ENCODE peak calls at places on chromosomes 6 and 20, in four cellular contexts. O is H54, S is GM12892, I is stomach. T is an unnamed sample.

GRCh38 chr6:118660218-118660569 is 8.8 kb upstream of the CEP85L start:
- DNase-seq in O (no peak), S (no peak), I (no peak), T (no peak)

GRCh38 chr6:1619666-1620503 is 10.2 kb downstream of the FOXC1 start:
- DNase-seq in O (no peak), S (no peak), I (no peak), T (no peak)

GRCh38 chr20:47350181-47350550 is 6.3 kb downstream of the ZMYND8 start:
- DNase-seq in O (no peak), S (no peak), I (no peak), T (no peak)

GRCh38 chr20:41643504-41643938 is 25.3 kb upstream of the CHD6 start:
- DNase-seq in O (peak), S (no peak), I (peak), T (no peak)

GRCh38 chr6:3356056-3356823 is 97.5 kb downstream of the PSMG4 start:
- DNase-seq in O (peak), S (peak), I (peak), T (peak)

GRCh38 chr20:19257201-19257600 is 44.8 kb downstream of the SLC24A3 start:
- DNase-seq in O (no peak), S (no peak), I (no peak), T (no peak)

GRCh38 chr6:111551521-111552231 is 54.0 kb downstream of the TRAF3IP2 start:
- DNase-seq in O (no peak), S (no peak), I (peak), T (no peak)

GRCh38 chr20:24701027-24701426 is 231.6 kb downstream of the SYNDIG1 start:
- DNase-seq in O (no peak), S (no peak), I (no peak), T (no peak)

GRCh38 chr6:106564476-106564875 is 64.8 kb downstream of the RTN4IP1 start:
- DNase-seq in O (no peak), S (no peak), I (no peak), T (no peak)

GRCh38 chr20:8414611-8415274 is 282.7 kb downstream of the PLCB1 start:
- DNase-seq in O (no peak), S (no peak), I (no peak), T (no peak)

GRCh38 chr6:52049252-52050050 is 38.0 kb downstream of the PKHD1 start:
- DNase-seq in O (peak), S (no peak), I (no peak), T (no peak)

GRCh38 chr6:11865926-11866325 is 87.3 kb upstream of the ADTRP start:
- DNase-seq in O (peak), S (no peak), I (no peak), T (no peak)

GRCh38 chr6:14776307-14776706 is 469.6 kb upstream of the JARID2 start:
- DNase-seq in O (no peak), S (no peak), I (no peak), T (no peak)

GRCh38 chr6:31737315-31738047 is 1.2 kb upstream of the CLIC1 start:
- DNase-seq in O (no peak), S (no peak), I (no peak), T (no peak)

GRCh38 chr6:169723200-169723909 is 945 bp downstream of the PHF10 start:
- DNase-seq in O (no peak), S (peak), I (peak), T (no peak)
- TF ChIP-seq POLR2A in O (no peak), S (no peak), I (no peak), T (peak)

DNA sequence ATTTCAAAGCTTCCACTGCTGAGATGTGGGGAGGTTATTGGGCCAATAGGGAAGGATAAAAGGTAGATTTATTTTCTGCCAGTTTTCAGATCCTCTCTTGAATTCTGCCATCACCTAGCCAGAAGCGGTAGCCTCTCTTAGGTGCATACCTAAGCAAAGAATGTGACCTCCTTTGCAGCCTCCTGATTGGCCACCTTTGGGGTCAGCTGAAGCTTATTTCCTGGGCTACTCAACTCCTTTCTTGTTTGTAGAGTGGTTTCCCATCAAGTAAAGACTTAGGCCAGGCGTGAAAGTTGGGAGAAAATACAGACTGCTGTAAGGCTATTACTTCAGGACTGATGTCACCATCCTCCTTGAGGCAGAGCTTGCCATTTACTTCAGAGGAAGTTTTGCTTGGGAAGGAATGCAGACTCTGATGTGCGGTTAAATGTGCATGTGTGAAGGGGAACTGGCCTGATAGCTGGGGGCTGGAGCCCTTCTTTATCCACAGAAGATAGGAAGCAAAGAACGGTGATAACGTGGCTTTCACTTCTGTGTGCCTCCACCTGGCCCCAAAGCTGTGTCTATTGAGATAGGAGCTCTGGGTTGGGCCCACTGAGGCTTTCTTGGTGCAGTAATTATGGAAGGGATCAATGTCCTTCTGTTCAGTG is 70.1 kb downstream of the TRMT11 start:
- DNase-seq in O (no peak), S (no peak), I (no peak), T (no peak)
- TF ChIP-seq POLR2A in O (no peak), S (no peak), I (no peak), T (no peak)

DNA sequence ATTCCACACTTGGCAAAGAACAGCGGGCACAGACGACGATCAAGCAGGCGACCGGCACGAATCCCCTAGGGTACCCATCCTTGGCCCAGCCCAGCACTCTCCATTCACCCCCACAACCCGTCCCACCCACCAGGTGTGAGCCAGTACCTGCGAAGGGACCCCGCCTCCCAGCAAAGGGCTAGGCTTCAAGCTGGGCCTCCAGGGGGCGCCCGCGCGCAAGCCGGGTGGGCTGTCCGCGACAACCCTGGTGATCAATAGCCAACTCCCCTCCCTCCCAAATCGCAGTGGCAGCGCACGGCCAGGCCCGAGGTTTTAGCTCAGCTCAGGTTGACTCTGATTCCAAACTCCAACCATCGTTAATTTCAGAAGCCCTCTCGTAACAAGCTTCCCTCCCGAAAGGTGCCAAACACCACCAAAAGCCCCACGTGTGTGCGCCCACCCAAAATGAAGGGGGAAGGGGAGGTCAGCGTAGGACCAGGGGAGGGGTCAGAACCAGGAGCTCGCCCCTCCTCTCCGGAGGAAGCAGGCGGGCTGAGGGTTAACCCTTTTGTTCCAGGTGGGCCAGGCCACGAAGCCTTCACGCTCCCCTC is 2.1 kb downstream of the SALL4 start:
- DNase-seq in O (peak), S (peak), I (peak), T (no peak)
- TF ChIP-seq POLR2A in O (no peak), S (no peak), I (no peak), T (no peak)

GRCh38 chr6:167450631-167451030 is 125.7 kb downstream of the TTLL2 start:
- DNase-seq in O (no peak), S (no peak), I (no peak), T (no peak)
- TF ChIP-seq POLR2A in O (no peak), S (no peak), I (no peak), T (no peak)

GRCh38 chr20:2656471-2657117 is 4.2 kb downstream of the NOP56 start:
- DNase-seq in O (no peak), S (no peak), I (no peak), T (no peak)

GRCh38 chr20:2657674-2658073 is 5.2 kb downstream of the NOP56 start:
- DNase-seq in O (no peak), S (no peak), I (no peak), T (no peak)

GRCh38 chr20:2659547-2659946 is 4.5 kb downstream of the IDH3B start:
- DNase-seq in O (no peak), S (no peak), I (no peak), T (no peak)

GRCh38 chr20:2657241-2657640 is 4.8 kb downstream of the NOP56 start:
- DNase-seq in O (no peak), S (no peak), I (no peak), T (no peak)

GRCh38 chr20:2658414-2659354 is 5.3 kb downstream of the IDH3B start:
- DNase-seq in O (no peak), S (no peak), I (no peak), T (no peak)
- TF ChIP-seq POLR2A in O (no peak), S (peak), I (no peak), T (no peak)

GRCh38 chr6:33160096-33160495 is 32.2 kb downstream of the COL11A2 start:
- DNase-seq in O (no peak), S (no peak), I (no peak), T (no peak)

GRCh38 chr6:33160728-33161323 is 31.4 kb downstream of the COL11A2 start:
- DNase-seq in O (peak), S (peak), I (peak), T (no peak)

GRCh38 chr6:33162471-33162870 is 29.8 kb downstream of the COL11A2 start:
- DNase-seq in O (no peak), S (no peak), I (no peak), T (no peak)

GRCh38 chr6:33163540-33163939 is 28.7 kb downstream of the COL11A2 start:
- DNase-seq in O (no peak), S (no peak), I (no peak), T (no peak)

GRCh38 chr6:33161354-33162320 is 30.6 kb downstream of the COL11A2 start:
- DNase-seq in O (peak), S (peak), I (peak), T (no peak)
- TF ChIP-seq POLR2A in O (no peak), S (no peak), I (no peak), T (no peak)

T was measured in esophagus squamous epithelium.